ENCODE peak calls at places on chromosome 21, in six cellular contexts. G is AG20443; V is amniotic epithelial cell; H is omental fat pad; L is stomach; Y is stimulated activated naive CD8-positive, alpha-beta T cell treated with anti-CD3 and anti-CD28 coated beads, Interleukin-15, Interleukin-2, amounts not matched to agents 100 U/mL and 50 U/mL, for 24 hours. R is an unnamed sample.

GRCh38 chr21:44263221-44263671 is 1.5 kb upstream of the DNMT3L start:
- DNase-seq in G (no peak), Y (no peak), L (no peak), H (no peak), V (no peak), R (no peak)

GRCh38 chr21:35783686-35784085 is 276.6 kb downstream of the SETD4 start:
- DNase-seq in V (peak), G (no peak), H (no peak), L (no peak), Y (no peak), R (no peak)

GRCh38 chr21:41950941-41951408 is 2.8 kb downstream of the C2CD2 start:
- DNase-seq in Y (no peak), L (no peak), V (no peak), G (no peak), H (no peak), R (no peak)

GRCh38 chr21:35525443-35525842 is 476.3 kb upstream of the RUNX1 start:
- DNase-seq in L (no peak), G (no peak), V (no peak), H (no peak), Y (no peak), R (no peak)

GRCh38 chr21:26881504-26882228 is 36.5 kb upstream of the ADAMTS1 start:
- DNase-seq in L (no peak), H (no peak), Y (no peak), V (peak), G (peak), R (no peak)

GRCh38 chr21:37098756-37099155 is 25.7 kb downstream of the TTC3 start:
- DNase-seq in H (no peak), Y (no peak), V (no peak), G (no peak), L (no peak), R (no peak)

GRCh38 chr21:45057886-45058285 is 16.5 kb upstream of the ADARB1 start:
- DNase-seq in H (no peak), L (no peak), V (no peak), G (no peak), Y (no peak), R (no peak)

GRCh38 chr21:25281134-25281533 is 326.1 kb downstream of the MRPL39 start:
- DNase-seq in G (no peak), Y (no peak), H (no peak), V (no peak), L (no peak), R (no peak)

GRCh38 chr21:17900990-17901385 is 81.8 kb upstream of the C21orf91 start:
- DNase-seq in H (no peak), L (no peak), G (no peak), V (no peak), Y (no peak), R (no peak)

GRCh38 chr21:42748620-42749176 is 95.3 kb downstream of the PDE9A start:
- DNase-seq in L (no peak), Y (no peak), H (no peak), V (no peak), G (no peak), R (peak)

GRCh38 chr21:35428489-35428888 is 379.4 kb upstream of the RUNX1 start:
- DNase-seq in G (peak), L (no peak), Y (peak), H (no peak), V (peak), R (peak)

GRCh38 chr21:42676799-42677198 is 23.4 kb downstream of the PDE9A start:
- DNase-seq in H (no peak), Y (no peak), G (no peak), V (no peak), L (no peak), R (no peak)

GRCh38 chr21:45969921-45970673 is 11.5 kb upstream of the COL6A1 start:
- DNase-seq in H (no peak), G (no peak), V (no peak), L (no peak), Y (no peak), R (no peak)

GRCh38 chr21:33268736-33269441 is 2.7 kb downstream of the IL10RB start:
- DNase-seq in Y (peak), G (no peak), V (no peak), L (peak), H (no peak), R (peak)

GRCh38 chr21:42563261-42564045 is 49.8 kb downstream of the SLC37A1 start:
- DNase-seq in V (peak), H (no peak), L (peak), Y (no peak), G (no peak), R (peak)

GRCh38 chr21:41207401-41208388 is 39.7 kb downstream of the BACE2 start:
- DNase-seq in Y (no peak), V (peak), G (peak), H (peak), L (peak), R (no peak)

GRCh38 chr21:41816583-41817165 is 49.8 kb upstream of the RIPK4 start:
- DNase-seq in H (no peak), V (peak), G (peak), L (peak), Y (peak), R (peak)

GRCh38 chr21:34715518-34715917 is 46.7 kb downstream of the CLIC6 start:
- DNase-seq in V (no peak), H (no peak), Y (no peak), G (no peak), L (no peak), R (no peak)

GRCh38 chr21:16419188-16419874 is 689.5 kb downstream of the USP25 start:
- DNase-seq in Y (no peak), G (peak), L (peak), H (peak), V (no peak), R (no peak)

GRCh38 chr21:42671778-42672593 is 18.6 kb downstream of the PDE9A start:
- DNase-seq in Y (peak), L (no peak), G (no peak), H (no peak), V (peak), R (no peak)

GRCh38 chr21:32764186-32764585 is 7.4 kb downstream of the PAXBP1 start:
- DNase-seq in H (no peak), V (no peak), Y (no peak), G (no peak), L (no peak), R (no peak)

GRCh38 chr21:42313501-42313969 is 1.7 kb downstream of the TFF3 start:
- DNase-seq in Y (no peak), V (no peak), H (no peak), G (no peak), L (peak), R (peak)

GRCh38 chr21:36861595-36861883 is 104.9 kb downstream of the HLCS start:
- DNase-seq in L (no peak), Y (no peak), V (peak), G (no peak), H (no peak), R (no peak)

GRCh38 chr21:35651166-35651565 is 409.2 kb downstream of the SETD4 start:
- DNase-seq in Y (no peak), V (no peak), G (no peak), H (no peak), L (no peak), R (no peak)

GRCh38 chr21:41685511-41686149 is 81.2 kb downstream of the RIPK4 start:
- DNase-seq in Y (no peak), G (no peak), V (no peak), H (no peak), L (no peak), R (no peak)

GRCh38 chr21:45043541-45044020 is 30.8 kb upstream of the ADARB1 start:
- DNase-seq in L (no peak), H (no peak), V (no peak), Y (no peak), G (no peak), R (peak)

GRCh38 chr21:29506947-29507346 is 208.2 kb downstream of the BACH1 start:
- DNase-seq in G (no peak), V (no peak), H (no peak), L (no peak), Y (no peak), R (no peak)

GRCh38 chr21:26385721-26386120 is 187.4 kb downstream of the CYYR1 start:
- DNase-seq in H (no peak), V (peak), Y (no peak), G (peak), L (no peak), R (no peak)

GRCh38 chr21:46196733-46197132 is 12.5 kb upstream of the SPATC1L start:
- DNase-seq in L (peak), Y (no peak), H (peak), V (no peak), G (no peak), R (no peak)

GRCh38 chr21:29258626-29259335 is 39.9 kb upstream of the BACH1 start:
- DNase-seq in V (peak), G (peak), Y (no peak), H (no peak), L (no peak), R (no peak)

GRCh38 chr21:39109596-39110210 is 73.5 kb downstream of the PSMG1 start:
- DNase-seq in Y (no peak), L (no peak), G (no peak), V (no peak), H (no peak), R (no peak)

GRCh38 chr21:17848228-17848627 is 29.1 kb upstream of the C21orf91 start:
- DNase-seq in Y (no peak), L (no peak), H (no peak), V (peak), G (peak), R (no peak)

GRCh38 chr21:44710756-44711326 is 531 bp downstream of the TSPEAR start:
- DNase-seq in V (no peak), H (peak), L (no peak), Y (no peak), G (no peak), R (peak)

GRCh38 chr21:27674037-27674436 is 707.1 kb upstream of the ADAMTS5 start:
- DNase-seq in V (peak), L (no peak), Y (no peak), H (no peak), G (peak), R (no peak)

GRCh38 chr21:45558044-45558721 is 15.9 kb upstream of the SLC19A1 start:
- DNase-seq in L (peak), Y (no peak), H (no peak), V (no peak), G (no peak), R (no peak)

GRCh38 chr21:18168108-18168507 is 76.5 kb upstream of the CHODL start:
- DNase-seq in V (no peak), G (no peak), Y (no peak), H (no peak), L (no peak), R (no peak)

GRCh38 chr21:34668803-34669148 is at the start of gene CLIC6:
- DNase-seq in H (no peak), Y (no peak), V (no peak), L (peak), G (no peak), R (no peak)

GRCh38 chr21:14734191-14734590 is 188.1 kb upstream of the SAMSN1 start:
- DNase-seq in G (no peak), H (no peak), V (no peak), L (no peak), Y (no peak), R (no peak)

R was measured in activated effector memory CD4-positive, alpha-beta T cell treated with anti-CD3 and anti-CD28 coated beads, Interleukin-2, amount 50 U/mL, for 16 hours.